ENCODE peak calls at places on chromosomes 1 and 21, in nine cellular contexts. D, M, Z, V, K, E, R, Q and I are unnamed samples.

GRCh38 chr1:160664573-160665051 is 17.8 kb upstream of the SLAMF1 start:
- DNase-seq in D (no peak), M (no peak), Z (no peak), V (no peak), K (no peak), E (peak), R (no peak), Q (no peak), I (no peak)

GRCh38 chr1:233680000-233680399 is 66.1 kb downstream of the KCNK1 start:
- DNase-seq in D (no peak), M (no peak), Z (no peak), V (no peak), K (no peak), E (no peak), R (no peak), Q (no peak), I (no peak)

GRCh38 chr1:94068096-94068830 is 52.7 kb downstream of the ABCA4 start:
- DNase-seq in D (peak), M (no peak), Z (no peak), V (no peak), K (no peak), E (no peak), R (no peak), Q (no peak), I (no peak)

GRCh38 chr1:12380316-12381249 is 150.8 kb downstream of the VPS13D start:
- DNase-seq in D (no peak), M (no peak), Z (no peak), V (no peak), K (no peak), E (no peak), R (no peak), Q (no peak), I (no peak)

GRCh38 chr1:221363074-221363473 is 378.8 kb downstream of the DUSP10 start:
- DNase-seq in D (no peak), M (peak), Z (no peak), V (no peak), K (no peak), E (no peak), R (no peak), Q (no peak), I (no peak)

GRCh38 chr1:155218854-155219591 is 10.5 kb downstream of the MTX1 start:
- DNase-seq in D (peak), M (peak), Z (no peak), V (no peak), K (no peak), E (no peak), R (no peak), Q (peak), I (no peak)

GRCh38 chr1:89705901-89706699 is 73.2 kb downstream of the LRRC8C start:
- DNase-seq in D (no peak), M (no peak), Z (no peak), V (no peak), K (no peak), E (no peak), R (no peak), Q (no peak), I (no peak)

GRCh38 chr1:29325675-29326074 is 89.4 kb downstream of the PTPRU start:
- DNase-seq in D (no peak), M (no peak), Z (no peak), V (no peak), K (no peak), E (no peak), R (no peak), Q (no peak), I (no peak)

GRCh38 chr1:91427741-91428140 is 23.1 kb upstream of the HFM1 start:
- DNase-seq in D (no peak), M (no peak), Z (no peak), V (no peak), K (no peak), E (no peak), R (no peak), Q (no peak), I (no peak)

GRCh38 chr1:85452859-85453430 is 12.0 kb downstream of the DDAH1 start:
- DNase-seq in D (no peak), M (no peak), Z (no peak), V (no peak), K (no peak), E (no peak), R (no peak), Q (no peak), I (no peak)

GRCh38 chr21:36583591-36583990 is 103.7 kb upstream of the CLDN14 start:
- DNase-seq in D (no peak), M (no peak), Z (no peak), V (no peak), K (no peak), E (no peak), R (no peak), Q (no peak), I (no peak)

GRCh38 chr21:36579898-36580297 is 100.0 kb upstream of the CLDN14 start:
- DNase-seq in D (no peak), M (no peak), Z (no peak), V (no peak), K (no peak), E (no peak), R (no peak), Q (no peak), I (no peak)

GRCh38 chr21:36587388-36587787 is 107.5 kb upstream of the CLDN14 start:
- DNase-seq in D (no peak), M (peak), Z (no peak), V (no peak), K (no peak), E (no peak), R (no peak), Q (no peak), I (no peak)

GRCh38 chr21:36589352-36589971 is 109.5 kb upstream of the SIM2 start:
- DNase-seq in D (peak), M (peak), Z (no peak), V (no peak), K (no peak), E (no peak), R (peak), Q (peak), I (peak)

GRCh38 chr21:36584980-36585940 is 105.3 kb upstream of the CLDN14 start:
- DNase-seq in D (no peak), M (no peak), Z (no peak), V (no peak), K (no peak), E (no peak), R (no peak), Q (no peak), I (no peak)
- TF ChIP-seq CTCF in D (peak), M (no peak), Z (no peak), V (peak), K (peak), E (no peak), R (no peak), Q (no peak), I (no peak)

GRCh38 chr21:22575165-22575584 is 1577.0 kb downstream of the NCAM2 start:
- DNase-seq in D (no peak), M (no peak), Z (no peak), V (no peak), K (no peak), E (no peak), R (no peak), Q (no peak), I (no peak)
- TF ChIP-seq CTCF in D (peak), M (no peak), Z (no peak), V (no peak), K (peak), E (no peak), R (no peak), Q (no peak), I (no peak)

GRCh38 chr1:23799255-23799569 is 1.3 kb downstream of the GALE start:
- DNase-seq in D (no peak), M (no peak), Z (no peak), V (no peak), K (no peak), E (no peak), R (no peak), Q (no peak), I (no peak)

GRCh38 chr1:23798662-23799142 is 1.9 kb downstream of the GALE start:
- DNase-seq in D (no peak), M (no peak), Z (no peak), V (no peak), K (no peak), E (no peak), R (no peak), Q (no peak), I (no peak)

GRCh38 chr1:23795676-23796465 is 4.7 kb downstream of the GALE start:
- DNase-seq in D (no peak), M (no peak), Z (no peak), V (no peak), K (no peak), E (no peak), R (no peak), Q (no peak), I (no peak)

GRCh38 chr1:23797478-23798448 is 2.8 kb downstream of the GALE start:
- DNase-seq in D (no peak), M (no peak), Z (no peak), V (no peak), K (no peak), E (no peak), R (no peak), Q (no peak), I (no peak)

GRCh38 chr1:23796466-23797271 is 3.9 kb downstream of the GALE start:
- DNase-seq in D (no peak), M (no peak), Z (no peak), V (no peak), K (no peak), E (no peak), R (no peak), Q (peak), I (no peak)
- TF ChIP-seq CTCF in D (no peak), M (no peak), Z (no peak), V (no peak), K (no peak), E (peak), R (no peak), Q (no peak), I (no peak)

GRCh38 chr21:30256100-30256499 is 26.6 kb downstream of the KRTAP24-1 start:
- DNase-seq in D (no peak), M (no peak), Z (no peak), V (no peak), K (no peak), E (no peak), R (no peak), Q (peak), I (no peak)

GRCh38 chr21:30251781-30252180 is 31.0 kb downstream of the KRTAP24-1 start:
- DNase-seq in D (no peak), M (peak), Z (no peak), V (no peak), K (no peak), E (no peak), R (no peak), Q (no peak), I (no peak)

GRCh38 chr21:30255679-30256078 is 27.1 kb downstream of the KRTAP24-1 start:
- DNase-seq in D (no peak), M (no peak), Z (no peak), V (no peak), K (no peak), E (no peak), R (no peak), Q (no peak), I (no peak)

GRCh38 chr21:30257773-30258172 is 25.0 kb downstream of the KRTAP24-1 start:
- DNase-seq in D (no peak), M (peak), Z (no peak), V (no peak), K (no peak), E (no peak), R (peak), Q (peak), I (no peak)
- TF ChIP-seq CTCF in D (peak), M (peak), Z (peak), V (no peak), K (peak), E (peak), R (peak), Q (no peak), I (no peak)

GRCh38 chr21:16070207-16070651 is 340.4 kb downstream of the USP25 start:
- DNase-seq in D (peak), M (peak), Z (no peak), V (no peak), K (no peak), E (no peak), R (no peak), Q (no peak), I (no peak)
- TF ChIP-seq CTCF in D (peak), M (peak), Z (no peak), V (no peak), K (no peak), E (no peak), R (peak), Q (no peak), I (peak)

GRCh38 chr1:185595835-185596667 is 138.1 kb upstream of the HMCN1 start:
- DNase-seq in D (peak), M (peak), Z (no peak), V (peak), K (no peak), E (peak), R (peak), Q (peak), I (no peak)
- TF ChIP-seq CTCF in D (peak), M (peak), Z (peak), V (peak), K (peak), E (peak), R (peak), Q (peak), I (peak)

DNA sequence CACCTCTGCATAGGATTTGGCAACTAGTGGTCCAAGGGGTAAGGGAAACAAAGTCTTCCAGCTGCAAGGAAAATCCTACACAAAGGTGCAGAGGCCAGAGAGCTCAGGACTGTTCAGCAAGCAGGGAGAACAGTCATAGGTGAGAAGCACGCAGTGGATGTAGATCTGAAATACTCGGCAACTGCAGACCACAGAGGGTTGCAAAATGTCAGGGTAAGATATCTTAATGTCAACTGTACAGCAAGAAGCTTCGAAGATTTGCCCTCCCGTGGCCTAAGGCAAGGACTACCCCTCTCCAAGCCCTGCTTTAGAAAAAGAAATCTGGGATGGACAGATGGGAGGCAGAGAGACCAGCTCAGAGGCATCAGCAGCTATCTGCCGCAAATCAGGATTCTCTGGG is 153.4 kb upstream of the IRF2BP2 start:
- DNase-seq in D (no peak), M (no peak), Z (no peak), V (no peak), K (no peak), E (no peak), R (no peak), Q (no peak), I (no peak)
- TF ChIP-seq CTCF in D (no peak), M (no peak), Z (no peak), V (no peak), K (no peak), E (no peak), R (no peak), Q (no peak), I (no peak)

GRCh38 chr1:210405316-210405715 is 76.6 kb downstream of the HHAT start:
- DNase-seq in D (no peak), M (no peak), Z (no peak), V (no peak), K (no peak), E (no peak), R (no peak), Q (no peak), I (no peak)
- TF ChIP-seq CTCF in D (no peak), M (no peak), Z (no peak), V (no peak), K (no peak), E (no peak), R (no peak), Q (no peak), I (no peak)

GRCh38 chr1:1040004-1040991 is 20.4 kb downstream of the AGRN start:
- DNase-seq in D (peak), M (peak), Z (peak), V (peak), K (no peak), E (peak), R (no peak), Q (peak), I (peak)
- TF ChIP-seq CTCF in D (peak), M (no peak), Z (no peak), V (no peak), K (peak), E (peak), R (no peak), Q (no peak), I (peak)

GRCh38 chr1:205144751-205145150 is 23.0 kb upstream of the RBBP5 start:
- DNase-seq in D (peak), M (peak), Z (no peak), V (no peak), K (no peak), E (no peak), R (peak), Q (no peak), I (no peak)

GRCh38 chr1:205142105-205142475 is 20.3 kb upstream of the RBBP5 start:
- DNase-seq in D (no peak), M (no peak), Z (no peak), V (no peak), K (no peak), E (no peak), R (no peak), Q (no peak), I (no peak)

GRCh38 chr1:205150651-205151428 is 29.1 kb upstream of the RBBP5 start:
- DNase-seq in D (no peak), M (no peak), Z (no peak), V (no peak), K (no peak), E (no peak), R (no peak), Q (no peak), I (no peak)

GRCh38 chr1:205144046-205144720 is 22.4 kb upstream of the RBBP5 start:
- DNase-seq in D (no peak), M (no peak), Z (no peak), V (no peak), K (no peak), E (no peak), R (no peak), Q (no peak), I (no peak)

GRCh38 chr1:205147191-205147590 is 25.4 kb upstream of the RBBP5 start:
- DNase-seq in D (peak), M (peak), Z (no peak), V (no peak), K (no peak), E (no peak), R (peak), Q (no peak), I (no peak)
- TF ChIP-seq CTCF in D (no peak), M (no peak), Z (no peak), V (no peak), K (no peak), E (no peak), R (no peak), Q (no peak), I (no peak)